ENCODE peak calls at places on chromosomes 5 and 9, in ten cellular contexts. D, B, Z, C, M, N, X, S, R and E are unnamed samples.
A peak's percentile ranks its signal among the peaks of the same experiment; 100 is the strongest.

GRCh38 chr9:93948456-93949072 is 6.6 kb downstream of the BARX1 start:
- DNase-seq in X (no peak), D (no peak), Z (no peak), B (no peak), M (no peak), N (no peak), R (no peak), C (no peak), S (no peak), E (no peak)

GRCh38 chr5:57779383-57780223 is 297.0 kb upstream of the ACTBL2 start:
- DNase-seq in S (peak; percentile 49), R (peak; percentile 49), M (no peak), B (no peak), N (peak; percentile 45), C (peak; percentile 40), X (no peak), D (no peak), Z (no peak), E (peak; percentile 56)

GRCh38 chr5:123035320-123035949 is 1.1 kb downstream of the PPIC start:
- DNase-seq in C (peak; percentile 47), Z (peak; percentile 38), X (no peak), M (no peak), S (peak; percentile 6), R (peak; percentile 66), N (peak; percentile 32), D (no peak), B (peak; percentile 30), E (peak; percentile 38)

GRCh38 chr5:430214-430925 is 12.6 kb upstream of the EXOC3 start:
- DNase-seq in D (no peak), X (no peak), R (no peak), S (no peak), N (no peak), M (peak; percentile 76), Z (peak; percentile 17), C (no peak), B (no peak), E (no peak)

GRCh38 chr9:38371495-38371894 is 21.0 kb upstream of the ALDH1B1 start:
- DNase-seq in X (peak; percentile 23), S (peak; percentile 76), D (no peak), N (no peak), C (peak; percentile 70), M (no peak), B (no peak), R (no peak), Z (peak; percentile 52), E (peak; percentile 57)

GRCh38 chr9:89484475-89485404 is 13.2 kb downstream of the SEMA4D start:
- DNase-seq in M (no peak), S (no peak), X (peak; percentile 73), N (no peak), C (no peak), Z (no peak), D (no peak), R (no peak), B (no peak), E (no peak)

GRCh38 chr9:128422783-128423150 is 2.1 kb downstream of the CERCAM start:
- DNase-seq in R (no peak), N (no peak), S (no peak), C (no peak), X (no peak), M (no peak), B (no peak), Z (no peak), D (no peak), E (no peak)

GRCh38 chr5:5534333-5534732 is 111.9 kb downstream of the ICE1 start:
- DNase-seq in D (no peak), X (no peak), N (no peak), Z (no peak), S (no peak), R (no peak), M (no peak), C (no peak), B (no peak), E (no peak)

GRCh38 chr5:1747079-1747802 is 52.4 kb downstream of the MRPL36 start:
- DNase-seq in D (no peak), X (no peak), N (no peak), Z (no peak), M (peak; percentile 36), R (peak; percentile 34), B (no peak), S (no peak), C (peak; percentile 4), E (no peak)

GRCh38 chr5:104498281-104498680 is 935.7 kb upstream of the NUDT12 start:
- DNase-seq in R (no peak), S (no peak), C (no peak), X (no peak), D (no peak), B (no peak), Z (no peak), N (no peak), M (no peak), E (no peak)

GRCh38 chr9:86406366-86406765 is 52.2 kb upstream of the TUT7 start:
- DNase-seq in B (peak; percentile 18), C (peak; percentile 24), M (no peak), N (no peak), S (peak; percentile 59), Z (no peak), R (no peak), X (no peak), D (no peak), E (no peak)

DNA sequence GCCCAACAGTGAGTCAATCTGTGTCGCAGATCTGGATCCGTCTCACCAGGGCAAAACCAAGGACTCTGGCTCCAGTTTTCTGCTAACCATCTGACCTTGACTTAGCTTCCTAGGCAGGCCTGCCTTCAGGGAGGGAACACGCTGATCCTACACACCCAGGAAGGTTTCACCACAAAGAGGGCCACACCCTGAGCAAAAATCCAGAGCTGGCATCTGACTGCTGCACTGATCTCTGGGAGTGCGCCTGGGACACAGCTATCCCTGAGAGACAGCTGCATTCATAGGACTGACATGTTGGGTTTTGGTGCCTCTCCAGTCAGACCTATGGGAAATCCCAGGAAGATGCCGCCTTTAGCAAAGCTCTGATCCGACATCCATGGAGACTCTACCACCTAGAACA is 47.5 kb downstream of the CDK5RAP2 start:
- DNase-seq in C (peak; percentile 15), D (no peak), Z (peak; percentile 72), M (no peak), S (no peak), R (no peak), N (peak; percentile 22), B (peak; percentile 88), X (no peak), E (no peak)
- TF ChIP-seq POLR2A in C (no peak), D (peak; percentile 28), Z (no peak), M (no peak), S (no peak), R (no peak), N (no peak), B (no peak), X (no peak), E (no peak)

GRCh38 chr9:124659099-124659659 is 111.9 kb downstream of the NR6A1 start:
- DNase-seq in D (peak; percentile 59), S (peak; percentile 93), C (peak; percentile 78), Z (peak; percentile 53), M (peak; percentile 83), B (peak; percentile 72), N (peak; percentile 41), R (no peak), X (peak; percentile 81), E (peak; percentile 88)
- TF ChIP-seq POLR2A in D (no peak), S (peak; percentile 84), C (no peak), Z (no peak), M (no peak), B (peak; percentile 36), N (no peak), R (no peak), X (peak; percentile 83), E (peak; percentile 58)

GRCh38 chr5:139368613-139369012 is 14.5 kb downstream of the SLC23A1 start:
- DNase-seq in S (no peak), D (no peak), Z (no peak), R (no peak), C (no peak), B (no peak), M (no peak), N (no peak), X (no peak), E (peak; percentile 51)

GRCh38 chr5:139363937-139364336 is 19.2 kb downstream of the SLC23A1 start:
- DNase-seq in R (no peak), C (no peak), Z (no peak), M (no peak), S (no peak), X (no peak), B (no peak), D (no peak), N (no peak), E (no peak)

GRCh38 chr5:139364466-139364865 is 18.6 kb downstream of the SLC23A1 start:
- DNase-seq in C (no peak), M (no peak), X (no peak), N (no peak), B (no peak), Z (no peak), D (no peak), R (no peak), S (no peak), E (no peak)

GRCh38 chr5:139371482-139372435 is 11.3 kb downstream of the SLC23A1 start:
- DNase-seq in M (peak; percentile 13), C (no peak), X (no peak), D (no peak), B (no peak), Z (no peak), S (no peak), N (no peak), R (no peak), E (no peak)

GRCh38 chr5:139369181-139369580 is 13.9 kb downstream of the SLC23A1 start:
- DNase-seq in Z (no peak), B (no peak), D (no peak), R (no peak), S (no peak), C (no peak), M (no peak), X (no peak), N (no peak), E (no peak)
- TF ChIP-seq POLR2A in Z (no peak), B (no peak), D (no peak), R (no peak), S (no peak), C (no peak), M (no peak), X (no peak), N (no peak), E (no peak)

GRCh38 chr5:173968154-173968553 is 20.8 kb upstream of the C5orf47 start:
- DNase-seq in S (no peak), B (no peak), M (no peak), X (no peak), R (peak; percentile 61), N (no peak), D (no peak), Z (no peak), C (no peak), E (no peak)

GRCh38 chr5:173963867-173964429 is 25.0 kb upstream of the C5orf47 start:
- DNase-seq in N (no peak), C (no peak), Z (no peak), M (no peak), S (no peak), B (peak; percentile 67), R (peak; percentile 58), X (no peak), D (no peak), E (no peak)

GRCh38 chr5:173962436-173962835 is 26.5 kb upstream of the C5orf47 start:
- DNase-seq in X (no peak), B (no peak), C (no peak), S (no peak), M (no peak), D (no peak), N (no peak), R (no peak), Z (no peak), E (no peak)

GRCh38 chr5:173964491-173964890 is 24.5 kb upstream of the C5orf47 start:
- DNase-seq in X (no peak), R (no peak), D (no peak), N (no peak), M (no peak), Z (no peak), S (no peak), C (no peak), B (no peak), E (no peak)

GRCh38 chr5:173963107-173963506 is 25.9 kb upstream of the C5orf47 start:
- DNase-seq in X (no peak), R (no peak), M (no peak), Z (no peak), C (no peak), D (no peak), B (peak; percentile 69), S (no peak), N (no peak), E (no peak)
- TF ChIP-seq POLR2A in X (no peak), R (no peak), M (no peak), Z (no peak), C (no peak), D (no peak), B (no peak), S (no peak), N (no peak), E (no peak)